ENCODE peak calls at places on chromosome 15, in eight cellular contexts. One of them, this sample, is unnamed.

GRCh38 chr15:25178835-25179672 is 224.3 kb downstream of the SNRPN start:
- DNase-seq in left ventricle myocardium inferior: peak; percentile 3
- DNase-seq in KG1: no peak
- DNase-seq in NCI-H748 treated with DMSO at 0.1 percent for 48 hours: no peak
- DNase-seq in stomach: peak; percentile 13
- DNase-seq in HCT116: no peak
- DNase-seq in Daoy: no peak
- DNase-seq in naive B cell: no peak
- DNase-seq in this sample: no peak

GRCh38 chr15:80978685-80979084 is 10.9 kb downstream of the MESD start:
- DNase-seq in Daoy: no peak
- DNase-seq in stomach: no peak
- DNase-seq in NCI-H748 treated with DMSO at 0.1 percent for 48 hours: no peak
- DNase-seq in naive B cell: no peak
- DNase-seq in HCT116: no peak
- DNase-seq in left ventricle myocardium inferior: no peak
- DNase-seq in KG1: no peak
- DNase-seq in this sample: no peak

GRCh38 chr15:97504031-97504430 is 456.5 kb upstream of the ARRDC4 start:
- DNase-seq in HCT116: no peak
- DNase-seq in left ventricle myocardium inferior: no peak
- DNase-seq in naive B cell: no peak
- DNase-seq in KG1: peak; percentile 16
- DNase-seq in stomach: no peak
- DNase-seq in Daoy: peak; percentile 81
- DNase-seq in NCI-H748 treated with DMSO at 0.1 percent for 48 hours: no peak
- DNase-seq in this sample: no peak

GRCh38 chr15:70267879-70268278 is 170.2 kb upstream of the TLE3 start:
- DNase-seq in KG1: no peak
- DNase-seq in stomach: no peak
- DNase-seq in HCT116: no peak
- DNase-seq in Daoy: peak; percentile 62
- DNase-seq in NCI-H748 treated with DMSO at 0.1 percent for 48 hours: no peak
- DNase-seq in naive B cell: no peak
- DNase-seq in left ventricle myocardium inferior: no peak
- DNase-seq in this sample: no peak

GRCh38 chr15:78033864-78034263 is 43.6 kb downstream of the TBC1D2B start:
- DNase-seq in NCI-H748 treated with DMSO at 0.1 percent for 48 hours: peak; percentile 59
- DNase-seq in left ventricle myocardium inferior: no peak
- DNase-seq in stomach: peak; percentile 43
- DNase-seq in HCT116: no peak
- DNase-seq in Daoy: peak; percentile 13
- DNase-seq in KG1: no peak
- DNase-seq in naive B cell: no peak
- DNase-seq in this sample: no peak

GRCh38 chr15:99167640-99168039 is 62.8 kb downstream of the SYNM start:
- DNase-seq in NCI-H748 treated with DMSO at 0.1 percent for 48 hours: no peak
- DNase-seq in stomach: no peak
- DNase-seq in left ventricle myocardium inferior: no peak
- DNase-seq in naive B cell: no peak
- DNase-seq in KG1: no peak
- DNase-seq in Daoy: no peak
- DNase-seq in HCT116: no peak
- DNase-seq in this sample: no peak

GRCh38 chr15:65580287-65580686 is 30.6 kb downstream of the INTS14 start:
- DNase-seq in stomach: no peak
- DNase-seq in HCT116: no peak
- DNase-seq in NCI-H748 treated with DMSO at 0.1 percent for 48 hours: no peak
- DNase-seq in naive B cell: no peak
- DNase-seq in left ventricle myocardium inferior: no peak
- DNase-seq in Daoy: peak; percentile 11
- DNase-seq in KG1: no peak
- DNase-seq in this sample: no peak

GRCh38 chr15:70093481-70094309 is 4.0 kb downstream of the TLE3 start:
- DNase-seq in NCI-H748 treated with DMSO at 0.1 percent for 48 hours: peak; percentile 78
- DNase-seq in Daoy: peak; percentile 29
- DNase-seq in naive B cell: no peak
- DNase-seq in stomach: peak; percentile 85
- DNase-seq in left ventricle myocardium inferior: no peak
- DNase-seq in HCT116: no peak
- DNase-seq in KG1: no peak
- DNase-seq in this sample: peak; percentile 44

GRCh38 chr15:49282366-49282765 is 112.3 kb downstream of the GALK2 start:
- DNase-seq in naive B cell: no peak
- DNase-seq in KG1: no peak
- DNase-seq in Daoy: no peak
- DNase-seq in NCI-H748 treated with DMSO at 0.1 percent for 48 hours: no peak
- DNase-seq in left ventricle myocardium inferior: no peak
- DNase-seq in HCT116: no peak
- DNase-seq in stomach: no peak
- DNase-seq in this sample: no peak

GRCh38 chr15:42716626-42717025 is 20.3 kb downstream of the CDAN1 start:
- DNase-seq in naive B cell: no peak
- DNase-seq in Daoy: no peak
- DNase-seq in NCI-H748 treated with DMSO at 0.1 percent for 48 hours: no peak
- DNase-seq in KG1: no peak
- DNase-seq in stomach: peak; percentile 4
- DNase-seq in left ventricle myocardium inferior: no peak
- DNase-seq in HCT116: no peak
- DNase-seq in this sample: no peak

GRCh38 chr15:65659502-65660052 is 37.8 kb downstream of the SLC24A1 start:
- DNase-seq in left ventricle myocardium inferior: no peak
- DNase-seq in KG1: no peak
- DNase-seq in naive B cell: no peak
- DNase-seq in Daoy: no peak
- DNase-seq in NCI-H748 treated with DMSO at 0.1 percent for 48 hours: no peak
- DNase-seq in stomach: no peak
- DNase-seq in HCT116: no peak
- DNase-seq in this sample: no peak

GRCh38 chr15:66750609-66751008 is 48.6 kb downstream of the SMAD6 start:
- DNase-seq in HCT116: no peak
- DNase-seq in KG1: no peak
- DNase-seq in left ventricle myocardium inferior: no peak
- DNase-seq in Daoy: no peak
- DNase-seq in naive B cell: no peak
- DNase-seq in stomach: no peak
- DNase-seq in NCI-H748 treated with DMSO at 0.1 percent for 48 hours: no peak
- DNase-seq in this sample: no peak

GRCh38 chr15:44812029-44812517 is 75.7 kb downstream of the TRIM69 start:
- DNase-seq in left ventricle myocardium inferior: peak; percentile 26
- DNase-seq in HCT116: no peak
- DNase-seq in stomach: peak; percentile 76
- DNase-seq in KG1: no peak
- DNase-seq in naive B cell: no peak
- DNase-seq in Daoy: no peak
- DNase-seq in NCI-H748 treated with DMSO at 0.1 percent for 48 hours: peak; percentile 93
- DNase-seq in this sample: peak; percentile 90

GRCh38 chr15:68730491-68731317 is 90.0 kb downstream of the ANP32A start:
- DNase-seq in left ventricle myocardium inferior: peak; percentile 47
- DNase-seq in NCI-H748 treated with DMSO at 0.1 percent for 48 hours: no peak
- DNase-seq in KG1: no peak
- DNase-seq in HCT116: peak; percentile 52
- DNase-seq in stomach: peak; percentile 49
- DNase-seq in Daoy: peak; percentile 30
- DNase-seq in naive B cell: no peak
- DNase-seq in this sample: peak; percentile 52

GRCh38 chr15:50828610-50829206 is 63.2 kb upstream of the SPPL2A start:
- DNase-seq in left ventricle myocardium inferior: no peak
- DNase-seq in HCT116: peak; percentile 27
- DNase-seq in Daoy: peak; percentile 95
- DNase-seq in KG1: no peak
- DNase-seq in naive B cell: no peak
- DNase-seq in NCI-H748 treated with DMSO at 0.1 percent for 48 hours: no peak
- DNase-seq in stomach: no peak
- DNase-seq in this sample: no peak

GRCh38 chr15:64568765-64569164 is 108.4 kb downstream of the ZNF609 start:
- DNase-seq in naive B cell: no peak
- DNase-seq in Daoy: no peak
- DNase-seq in NCI-H748 treated with DMSO at 0.1 percent for 48 hours: no peak
- DNase-seq in stomach: no peak
- DNase-seq in left ventricle myocardium inferior: no peak
- DNase-seq in KG1: no peak
- DNase-seq in HCT116: no peak
- DNase-seq in this sample: no peak

GRCh38 chr15:43204016-43204901 is 16.6 kb downstream of the EPB42 start:
- DNase-seq in left ventricle myocardium inferior: peak; percentile 36
- DNase-seq in naive B cell: peak; percentile 11
- DNase-seq in NCI-H748 treated with DMSO at 0.1 percent for 48 hours: no peak
- DNase-seq in HCT116: peak; percentile 36
- DNase-seq in Daoy: peak; percentile 62
- DNase-seq in KG1: peak; percentile 9
- DNase-seq in stomach: peak; percentile 57
- DNase-seq in this sample: peak; percentile 1

GRCh38 chr15:73727330-73728018 is 25.7 kb downstream of the INSYN1 start:
- DNase-seq in NCI-H748 treated with DMSO at 0.1 percent for 48 hours: no peak
- DNase-seq in HCT116: no peak
- DNase-seq in left ventricle myocardium inferior: peak; percentile 45
- DNase-seq in naive B cell: no peak
- DNase-seq in stomach: no peak
- DNase-seq in Daoy: peak; percentile 32
- DNase-seq in KG1: no peak
- DNase-seq in this sample: no peak

GRCh38 chr15:91216000-91216399 is 115.9 kb downstream of the SV2B start:
- DNase-seq in left ventricle myocardium inferior: no peak
- DNase-seq in KG1: no peak
- DNase-seq in NCI-H748 treated with DMSO at 0.1 percent for 48 hours: no peak
- DNase-seq in HCT116: no peak
- DNase-seq in stomach: no peak
- DNase-seq in naive B cell: no peak
- DNase-seq in Daoy: no peak
- DNase-seq in this sample: no peak

GRCh38 chr15:31270767-31271166 is 55.9 kb upstream of the KLF13 start:
- DNase-seq in stomach: peak; percentile 17
- DNase-seq in KG1: no peak
- DNase-seq in Daoy: no peak
- DNase-seq in naive B cell: no peak
- DNase-seq in HCT116: no peak
- DNase-seq in NCI-H748 treated with DMSO at 0.1 percent for 48 hours: no peak
- DNase-seq in left ventricle myocardium inferior: no peak
- DNase-seq in this sample: no peak

GRCh38 chr15:68816795-68817303 is 3.8 kb downstream of the ANP32A start:
- DNase-seq in HCT116: no peak
- DNase-seq in naive B cell: peak; percentile 17
- DNase-seq in KG1: no peak
- DNase-seq in stomach: no peak
- DNase-seq in Daoy: no peak
- DNase-seq in NCI-H748 treated with DMSO at 0.1 percent for 48 hours: peak; percentile 27
- DNase-seq in left ventricle myocardium inferior: no peak
- DNase-seq in this sample: peak; percentile 83

GRCh38 chr15:85837011-85837433 is 42.3 kb upstream of the KLHL25 start:
- DNase-seq in naive B cell: no peak
- DNase-seq in NCI-H748 treated with DMSO at 0.1 percent for 48 hours: no peak
- DNase-seq in left ventricle myocardium inferior: no peak
- DNase-seq in KG1: no peak
- DNase-seq in stomach: peak; percentile 77
- DNase-seq in HCT116: no peak
- DNase-seq in Daoy: peak; percentile 19
- DNase-seq in this sample: no peak

GRCh38 chr15:68885070-68885469 is 45.3 kb upstream of the SPESP1 start:
- DNase-seq in naive B cell: no peak
- DNase-seq in Daoy: peak; percentile 6
- DNase-seq in HCT116: no peak
- DNase-seq in stomach: no peak
- DNase-seq in KG1: no peak
- DNase-seq in NCI-H748 treated with DMSO at 0.1 percent for 48 hours: no peak
- DNase-seq in left ventricle myocardium inferior: no peak
- DNase-seq in this sample: no peak

GRCh38 chr15:96316953-96317629 is 13.4 kb upstream of the NR2F2 start:
- DNase-seq in naive B cell: no peak
- DNase-seq in Daoy: no peak
- DNase-seq in KG1: no peak
- DNase-seq in left ventricle myocardium inferior: no peak
- DNase-seq in NCI-H748 treated with DMSO at 0.1 percent for 48 hours: no peak
- DNase-seq in stomach: peak; percentile 60
- DNase-seq in HCT116: no peak
- DNase-seq in this sample: no peak

GRCh38 chr15:89912145-89912673 is 543 bp downstream of the ARPIN start:
- DNase-seq in naive B cell: no peak
- DNase-seq in left ventricle myocardium inferior: peak; percentile 35
- DNase-seq in NCI-H748 treated with DMSO at 0.1 percent for 48 hours: no peak
- DNase-seq in HCT116: no peak
- DNase-seq in KG1: no peak
- DNase-seq in stomach: peak; percentile 49
- DNase-seq in Daoy: peak; percentile 28
- DNase-seq in this sample: no peak

GRCh38 chr15:65033659-65034269 is 4.3 kb upstream of the MTFMT start:
- DNase-seq in stomach: no peak
- DNase-seq in HCT116: peak; percentile 31
- DNase-seq in left ventricle myocardium inferior: no peak
- DNase-seq in Daoy: peak; percentile 42
- DNase-seq in NCI-H748 treated with DMSO at 0.1 percent for 48 hours: peak; percentile 23
- DNase-seq in naive B cell: peak; percentile 21
- DNase-seq in KG1: no peak
- DNase-seq in this sample: peak; percentile 36

GRCh38 chr15:59380902-59381610 is 8.4 kb upstream of the MYO1E start:
- DNase-seq in KG1: no peak
- DNase-seq in stomach: no peak
- DNase-seq in NCI-H748 treated with DMSO at 0.1 percent for 48 hours: no peak
- DNase-seq in left ventricle myocardium inferior: no peak
- DNase-seq in Daoy: no peak
- DNase-seq in HCT116: peak; percentile 31
- DNase-seq in naive B cell: no peak
- DNase-seq in this sample: no peak

GRCh38 chr15:29457729-29458128 is 188.1 kb upstream of the NSMCE3 start:
- DNase-seq in NCI-H748 treated with DMSO at 0.1 percent for 48 hours: no peak
- DNase-seq in stomach: no peak
- DNase-seq in naive B cell: no peak
- DNase-seq in Daoy: peak; percentile 75
- DNase-seq in KG1: no peak
- DNase-seq in left ventricle myocardium inferior: no peak
- DNase-seq in HCT116: no peak
- DNase-seq in this sample: no peak

This sample was measured in NCI-H1417.